ENCODE peak calls at places on chromosomes 16 and 17, in six cellular contexts. P is NCI-H774, V is mesothelial cell of epicardium, S is AG09309, F is anterior cingulate cortex, A is pancreas. K is an unnamed sample.

GRCh38 chr16:3729161-3730112 is 12.1 kb upstream of the TRAP1 start:
- DNase-seq in P (no peak), V (no peak), S (no peak), A (no peak), F (no peak), K (no peak)

GRCh38 chr16:50261707-50262235 is 4.6 kb upstream of the ADCY7 start:
- DNase-seq in S (no peak), F (no peak), V (no peak), P (peak), A (no peak), K (no peak)

GRCh38 chr16:50430076-50430475 is 61.3 kb upstream of the BRD7 start:
- DNase-seq in V (no peak), S (no peak), P (no peak), A (no peak), F (no peak), K (no peak)

GRCh38 chr17:45038771-45039634 is 12.4 kb downstream of the DCAKD start:
- DNase-seq in V (no peak), F (no peak), A (no peak), S (no peak), P (no peak), K (no peak)

GRCh38 chr17:58088624-58089023 is 5.4 kb downstream of the DYNLL2 start:
- DNase-seq in P (no peak), A (no peak), V (no peak), F (no peak), S (no peak), K (no peak)

GRCh38 chr17:69579961-69580677 is 165.6 kb downstream of the MAP2K6 start:
- DNase-seq in V (no peak), S (no peak), A (no peak), P (no peak), F (no peak), K (no peak)

GRCh38 chr16:86244188-86244587 is 266.1 kb upstream of the FOXF1 start:
- DNase-seq in A (no peak), F (no peak), P (no peak), V (no peak), S (no peak), K (no peak)

GRCh38 chr17:38559025-38559879 is 46.5 kb downstream of the SRCIN1 start:
- DNase-seq in F (no peak), V (peak), A (peak), P (peak), S (no peak), K (peak)

GRCh38 chr16:7268182-7268581 is 64.5 kb upstream of the RBFOX1 start:
- DNase-seq in V (no peak), P (peak), A (no peak), F (no peak), S (no peak), K (peak)

GRCh38 chr17:67386965-67387551 is 10.0 kb downstream of the PITPNC1 start:
- DNase-seq in V (no peak), S (no peak), A (no peak), F (peak), P (peak), K (peak)

GRCh38 chr17:72901657-72902056 is 190.8 kb downstream of the SLC39A11 start:
- DNase-seq in P (no peak), F (no peak), A (no peak), S (no peak), V (no peak), K (no peak)

GRCh38 chr17:40490289-40490853 is 11.1 kb downstream of the TNS4 start:
- DNase-seq in S (peak), F (peak), P (peak), V (no peak), A (no peak), K (no peak)

GRCh38 chr16:88367560-88367959 is 15.2 kb upstream of the ZNF469 start:
- DNase-seq in P (no peak), A (no peak), F (no peak), S (no peak), V (no peak), K (no peak)

GRCh38 chr17:64081802-64082799 is 47.8 kb downstream of the ERN1 start:
- DNase-seq in V (no peak), S (peak), A (no peak), F (no peak), P (peak), K (peak)

GRCh38 chr17:40666366-40666765 is 1.4 kb upstream of the KRT222 start:
- DNase-seq in P (no peak), V (no peak), A (no peak), F (no peak), S (no peak), K (no peak)

GRCh38 chr16:83762141-83763024 is 45.4 kb upstream of the HSBP1 start:
- DNase-seq in A (no peak), S (no peak), P (peak), F (no peak), V (no peak), K (no peak)

GRCh38 chr17:29614345-29615047 is 8.2 kb downstream of the CORO6 start:
- DNase-seq in V (no peak), F (no peak), S (no peak), A (no peak), P (no peak), K (no peak)

GRCh38 chr17:65078441-65079160 is 22.1 kb upstream of the GNA13 start:
- DNase-seq in S (no peak), V (no peak), F (no peak), A (no peak), P (no peak), K (peak)

GRCh38 chr17:6996256-6997111 is 635 bp downstream of the ALOX12 start:
- DNase-seq in V (no peak), A (no peak), P (no peak), F (no peak), S (no peak), K (no peak)

GRCh38 chr17:44981221-44981968 is 13.3 kb upstream of the C1QL1 start:
- DNase-seq in F (no peak), V (no peak), A (no peak), S (peak), P (peak), K (no peak)

GRCh38 chr16:784431-784830 is 3.8 kb downstream of the RPUSD1 start:
- DNase-seq in A (no peak), P (no peak), S (no peak), F (no peak), V (no peak), K (no peak)

GRCh38 chr16:51665599-51665998 is 514.5 kb upstream of the SALL1 start:
- DNase-seq in V (no peak), F (no peak), A (no peak), S (no peak), P (no peak), K (no peak)

GRCh38 chr17:81840826-81841778 is 6.3 kb upstream of the PPP1R27 start:
- DNase-seq in P (no peak), S (no peak), A (peak), F (no peak), V (no peak), K (no peak)

GRCh38 chr17:39751637-39752036 is 13.9 kb downstream of the GRB7 start:
- DNase-seq in A (no peak), S (no peak), F (no peak), P (no peak), V (no peak), K (no peak)

GRCh38 chr17:42704495-42705494 is 22.5 kb downstream of the CNTNAP1 start:
- DNase-seq in F (no peak), A (no peak), V (no peak), P (no peak), S (no peak), K (no peak)

K was measured in astrocyte of the hippocampus.